ENCODE peak calls at places on chromosomes 12 and 14, in six cellular contexts. One of them, this sample, is unnamed.

GRCh38 chr14:89294060-89294459 is 123.0 kb downstream of the FOXN3 start:
- DNase-seq in stimulated activated CD8-positive, alpha-beta memory T cell treated with anti-CD3 and anti-CD28 coated beads, Interleukin-4, amount 100 ng/mL, for 1 hour: no peak
- DNase-seq in ACHN: no peak
- DNase-seq in fibroblast of pulmonary artery: no peak
- DNase-seq in activated CD4-positive, alpha-beta T cell treated with anti-CD3 and anti-CD28 coated beads, Interleukin-2, amount 10 ng/mL, durations not matched to agents 7 days and 5 days: no peak
- DNase-seq in GM23338: no peak
- DNase-seq in this sample: no peak

GRCh38 chr14:79822034-79822433 is 389.3 kb downstream of the DIO2 start:
- DNase-seq in stimulated activated CD8-positive, alpha-beta memory T cell treated with anti-CD3 and anti-CD28 coated beads, Interleukin-4, amount 100 ng/mL, for 1 hour: no peak
- DNase-seq in fibroblast of pulmonary artery: no peak
- DNase-seq in GM23338: no peak
- DNase-seq in ACHN: no peak
- DNase-seq in activated CD4-positive, alpha-beta T cell treated with anti-CD3 and anti-CD28 coated beads, Interleukin-2, amount 10 ng/mL, durations not matched to agents 7 days and 5 days: no peak
- DNase-seq in this sample: no peak

GRCh38 chr14:91830777-91831176 is 36.6 kb downstream of the TC2N start:
- DNase-seq in activated CD4-positive, alpha-beta T cell treated with anti-CD3 and anti-CD28 coated beads, Interleukin-2, amount 10 ng/mL, durations not matched to agents 7 days and 5 days: no peak
- DNase-seq in fibroblast of pulmonary artery: no peak
- DNase-seq in GM23338: peak; percentile 85
- DNase-seq in ACHN: no peak
- DNase-seq in stimulated activated CD8-positive, alpha-beta memory T cell treated with anti-CD3 and anti-CD28 coated beads, Interleukin-4, amount 100 ng/mL, for 1 hour: no peak
- DNase-seq in this sample: no peak

GRCh38 chr14:75736845-75737485 is 75.9 kb downstream of the TTLL5 start:
- DNase-seq in activated CD4-positive, alpha-beta T cell treated with anti-CD3 and anti-CD28 coated beads, Interleukin-2, amount 10 ng/mL, durations not matched to agents 7 days and 5 days: no peak
- DNase-seq in fibroblast of pulmonary artery: no peak
- DNase-seq in stimulated activated CD8-positive, alpha-beta memory T cell treated with anti-CD3 and anti-CD28 coated beads, Interleukin-4, amount 100 ng/mL, for 1 hour: no peak
- DNase-seq in ACHN: no peak
- DNase-seq in GM23338: no peak
- DNase-seq in this sample: no peak

GRCh38 chr14:66074546-66074945 is 411.6 kb upstream of the CCDC196 start:
- DNase-seq in stimulated activated CD8-positive, alpha-beta memory T cell treated with anti-CD3 and anti-CD28 coated beads, Interleukin-4, amount 100 ng/mL, for 1 hour: no peak
- DNase-seq in fibroblast of pulmonary artery: no peak
- DNase-seq in activated CD4-positive, alpha-beta T cell treated with anti-CD3 and anti-CD28 coated beads, Interleukin-2, amount 10 ng/mL, durations not matched to agents 7 days and 5 days: no peak
- DNase-seq in ACHN: no peak
- DNase-seq in GM23338: no peak
- DNase-seq in this sample: no peak

GRCh38 chr12:49389092-49389703 is 21.9 kb downstream of the SPATS2 start:
- DNase-seq in GM23338: peak; percentile 96
- DNase-seq in stimulated activated CD8-positive, alpha-beta memory T cell treated with anti-CD3 and anti-CD28 coated beads, Interleukin-4, amount 100 ng/mL, for 1 hour: peak; percentile 40
- DNase-seq in fibroblast of pulmonary artery: no peak
- DNase-seq in activated CD4-positive, alpha-beta T cell treated with anti-CD3 and anti-CD28 coated beads, Interleukin-2, amount 10 ng/mL, durations not matched to agents 7 days and 5 days: peak; percentile 72
- DNase-seq in ACHN: no peak
- DNase-seq in this sample: no peak

GRCh38 chr12:122990961-122991622 is 10.6 kb downstream of the ARL6IP4 start:
- DNase-seq in activated CD4-positive, alpha-beta T cell treated with anti-CD3 and anti-CD28 coated beads, Interleukin-2, amount 10 ng/mL, durations not matched to agents 7 days and 5 days: no peak
- DNase-seq in ACHN: no peak
- DNase-seq in stimulated activated CD8-positive, alpha-beta memory T cell treated with anti-CD3 and anti-CD28 coated beads, Interleukin-4, amount 100 ng/mL, for 1 hour: no peak
- DNase-seq in fibroblast of pulmonary artery: no peak
- DNase-seq in GM23338: no peak
- DNase-seq in this sample: no peak

GRCh38 chr12:103929051-103929908 is 930 bp upstream of the HSP90B1 start:
- DNase-seq in stimulated activated CD8-positive, alpha-beta memory T cell treated with anti-CD3 and anti-CD28 coated beads, Interleukin-4, amount 100 ng/mL, for 1 hour: peak; percentile 65
- DNase-seq in ACHN: peak; percentile 96
- DNase-seq in GM23338: peak; percentile 93
- DNase-seq in activated CD4-positive, alpha-beta T cell treated with anti-CD3 and anti-CD28 coated beads, Interleukin-2, amount 10 ng/mL, durations not matched to agents 7 days and 5 days: peak; percentile 89
- DNase-seq in fibroblast of pulmonary artery: peak; percentile 93
- DNase-seq in this sample: peak; percentile 94

GRCh38 chr12:67352682-67353081 is 83.5 kb downstream of the CAND1 start:
- DNase-seq in activated CD4-positive, alpha-beta T cell treated with anti-CD3 and anti-CD28 coated beads, Interleukin-2, amount 10 ng/mL, durations not matched to agents 7 days and 5 days: no peak
- DNase-seq in fibroblast of pulmonary artery: no peak
- DNase-seq in GM23338: no peak
- DNase-seq in stimulated activated CD8-positive, alpha-beta memory T cell treated with anti-CD3 and anti-CD28 coated beads, Interleukin-4, amount 100 ng/mL, for 1 hour: no peak
- DNase-seq in ACHN: no peak
- DNase-seq in this sample: no peak

GRCh38 chr12:58919271-58920101 is 818 bp downstream of the LRIG3 start:
- DNase-seq in fibroblast of pulmonary artery: peak; percentile 54
- DNase-seq in stimulated activated CD8-positive, alpha-beta memory T cell treated with anti-CD3 and anti-CD28 coated beads, Interleukin-4, amount 100 ng/mL, for 1 hour: no peak
- DNase-seq in activated CD4-positive, alpha-beta T cell treated with anti-CD3 and anti-CD28 coated beads, Interleukin-2, amount 10 ng/mL, durations not matched to agents 7 days and 5 days: no peak
- DNase-seq in GM23338: peak; percentile 38
- DNase-seq in ACHN: peak; percentile 72
- DNase-seq in this sample: peak; percentile 67

GRCh38 chr12:15546102-15546701 is 223.9 kb downstream of the PTPRO start:
- DNase-seq in fibroblast of pulmonary artery: no peak
- DNase-seq in activated CD4-positive, alpha-beta T cell treated with anti-CD3 and anti-CD28 coated beads, Interleukin-2, amount 10 ng/mL, durations not matched to agents 7 days and 5 days: peak; percentile 67
- DNase-seq in ACHN: no peak
- DNase-seq in GM23338: no peak
- DNase-seq in stimulated activated CD8-positive, alpha-beta memory T cell treated with anti-CD3 and anti-CD28 coated beads, Interleukin-4, amount 100 ng/mL, for 1 hour: no peak
- DNase-seq in this sample: no peak

GRCh38 chr12:17062296-17063061 is 456.5 kb upstream of the LMO3 start:
- DNase-seq in activated CD4-positive, alpha-beta T cell treated with anti-CD3 and anti-CD28 coated beads, Interleukin-2, amount 10 ng/mL, durations not matched to agents 7 days and 5 days: no peak
- DNase-seq in fibroblast of pulmonary artery: no peak
- DNase-seq in stimulated activated CD8-positive, alpha-beta memory T cell treated with anti-CD3 and anti-CD28 coated beads, Interleukin-4, amount 100 ng/mL, for 1 hour: no peak
- DNase-seq in GM23338: no peak
- DNase-seq in ACHN: peak; percentile 68
- DNase-seq in this sample: peak; percentile 35

GRCh38 chr12:92065018-92065499 is 80.6 kb downstream of the BTG1 start:
- DNase-seq in fibroblast of pulmonary artery: no peak
- DNase-seq in GM23338: no peak
- DNase-seq in activated CD4-positive, alpha-beta T cell treated with anti-CD3 and anti-CD28 coated beads, Interleukin-2, amount 10 ng/mL, durations not matched to agents 7 days and 5 days: no peak
- DNase-seq in ACHN: no peak
- DNase-seq in stimulated activated CD8-positive, alpha-beta memory T cell treated with anti-CD3 and anti-CD28 coated beads, Interleukin-4, amount 100 ng/mL, for 1 hour: no peak
- DNase-seq in this sample: no peak

GRCh38 chr14:94601961-94602391 is 10.2 kb upstream of the SERPINA3 start:
- DNase-seq in activated CD4-positive, alpha-beta T cell treated with anti-CD3 and anti-CD28 coated beads, Interleukin-2, amount 10 ng/mL, durations not matched to agents 7 days and 5 days: no peak
- DNase-seq in stimulated activated CD8-positive, alpha-beta memory T cell treated with anti-CD3 and anti-CD28 coated beads, Interleukin-4, amount 100 ng/mL, for 1 hour: no peak
- DNase-seq in fibroblast of pulmonary artery: peak; percentile 96
- DNase-seq in GM23338: no peak
- DNase-seq in ACHN: peak; percentile 54
- DNase-seq in this sample: peak; percentile 94

GRCh38 chr12:30822385-30823139 is 67.8 kb upstream of the CAPRIN2 start:
- DNase-seq in GM23338: peak; percentile 72
- DNase-seq in stimulated activated CD8-positive, alpha-beta memory T cell treated with anti-CD3 and anti-CD28 coated beads, Interleukin-4, amount 100 ng/mL, for 1 hour: no peak
- DNase-seq in activated CD4-positive, alpha-beta T cell treated with anti-CD3 and anti-CD28 coated beads, Interleukin-2, amount 10 ng/mL, durations not matched to agents 7 days and 5 days: peak; percentile 35
- DNase-seq in ACHN: no peak
- DNase-seq in fibroblast of pulmonary artery: peak; percentile 51
- DNase-seq in this sample: peak; percentile 39